ENCODE peak calls at places on chromosome 5, in nine cellular contexts. D is CD4-positive, CD25-positive, alpha-beta regulatory T cell; Q is A549; W is OCI-LY7; P is tibial artery; T is effector memory CD4-positive, alpha-beta T cell; N is testis; S is right lobe of liver; E is mammary epithelial cell. G is an unnamed sample.

GRCh38 chr5:136810198-136810823 is 445.0 kb upstream of the TRPC7 start:
- DNase-seq in W (no peak), T (no peak), Q (no peak), P (no peak), S (no peak), E (peak; percentile 76), D (no peak), N (no peak), G (no peak)

GRCh38 chr5:109223521-109223920 is 186.3 kb downstream of the PJA2 start:
- DNase-seq in Q (no peak), E (no peak), D (no peak), N (no peak), S (no peak), W (no peak), T (no peak), P (no peak), G (peak; percentile 42)

GRCh38 chr5:176996780-176997179 is 9.8 kb downstream of the UIMC1 start:
- DNase-seq in S (no peak), Q (peak; percentile 5), T (no peak), P (no peak), N (no peak), D (no peak), E (no peak), W (no peak), G (no peak)

GRCh38 chr5:24644757-24645156 is at the start of gene CDH10:
- DNase-seq in S (no peak), D (no peak), P (no peak), N (peak; percentile 67), W (no peak), T (no peak), Q (peak; percentile 29), E (peak; percentile 2), G (no peak)

GRCh38 chr5:23013395-23013994 is 160.4 kb upstream of the CDH12 start:
- DNase-seq in W (no peak), N (no peak), P (no peak), E (peak; percentile 4), S (no peak), D (no peak), Q (no peak), T (no peak), G (no peak)

GRCh38 chr5:80414113-80414512 is 6.2 kb downstream of the ZFYVE16 start:
- DNase-seq in S (no peak), W (no peak), E (no peak), T (no peak), D (no peak), Q (no peak), P (no peak), N (no peak), G (no peak)

GRCh38 chr5:117103703-117104102 is 529.1 kb upstream of the SEMA6A start:
- DNase-seq in S (no peak), Q (no peak), N (no peak), E (no peak), W (no peak), P (no peak), D (no peak), T (no peak), G (peak; percentile 49)

GRCh38 chr5:76811214-76811613 is 7.6 kb upstream of the F2RL1 start:
- DNase-seq in N (no peak), S (no peak), W (no peak), P (no peak), Q (peak; percentile 72), D (no peak), E (peak; percentile 96), T (no peak), G (no peak)

GRCh38 chr5:33794550-33795300 is 97.1 kb downstream of the ADAMTS12 start:
- DNase-seq in S (no peak), W (no peak), D (no peak), N (no peak), E (peak; percentile 25), Q (no peak), T (no peak), P (no peak), G (no peak)

GRCh38 chr5:8825161-8825757 is 720.6 kb downstream of the SEMA5A start:
- DNase-seq in Q (no peak), D (no peak), S (no peak), N (no peak), E (no peak), P (no peak), T (no peak), W (no peak), G (peak; percentile 44)

GRCh38 chr5:149161026-149161687 is 19.9 kb downstream of the ABLIM3 start:
- DNase-seq in P (no peak), S (peak; percentile 92), N (no peak), T (no peak), W (no peak), D (no peak), Q (no peak), E (no peak), G (no peak)

GRCh38 chr5:158135682-158136176 is 276.8 kb upstream of the CLINT1 start:
- DNase-seq in N (peak; percentile 37), P (peak; percentile 29), W (no peak), Q (no peak), D (no peak), S (no peak), T (no peak), E (no peak), G (peak; percentile 49)

GRCh38 chr5:173477320-173478055 is 139.0 kb downstream of the BOD1 start:
- DNase-seq in T (no peak), D (no peak), P (no peak), S (no peak), N (no peak), Q (no peak), E (no peak), W (no peak), G (no peak)

GRCh38 chr5:166786889-166787288 is 1504.6 kb upstream of the WWC1 start:
- DNase-seq in W (no peak), Q (no peak), N (no peak), T (no peak), D (no peak), S (no peak), P (no peak), E (no peak), G (no peak)

GRCh38 chr5:176995896-176996767 is 10.4 kb downstream of the UIMC1 start:
- DNase-seq in P (no peak), Q (peak; percentile 18), N (no peak), T (no peak), D (no peak), E (peak; percentile 44), W (peak; percentile 22), S (no peak), G (no peak)

GRCh38 chr5:57586649-57587048 is 104.0 kb upstream of the ACTBL2 start:
- DNase-seq in P (no peak), N (no peak), T (no peak), W (no peak), Q (no peak), E (no peak), D (no peak), S (no peak), G (no peak)
- H3K4me3 ChIP-seq in P (no peak overlapping the region), N (no peak overlapping the region), T (no peak overlapping the region), W (no peak overlapping the region), Q (no peak overlapping the region), E (no peak overlapping the region), D (no peak overlapping the region), S (no peak overlapping the region), G (no peak overlapping the region)

GRCh38 chr5:124460000-124460399 is 286.4 kb downstream of the ZNF608 start:
- DNase-seq in S (no peak), D (no peak), P (no peak), W (no peak), T (no peak), E (no peak), Q (no peak), N (peak; percentile 34), G (no peak)
- H3K4me1 ChIP-seq in S (no peaks in the 10 kb centered on the region), D (no peaks in the 10 kb centered on the region), P (no peaks in the 10 kb centered on the region), W (peaks cover 28% of the 10 kb centered on the region), T (no peaks in the 10 kb centered on the region), E (no peaks in the 10 kb centered on the region), Q (no peaks in the 10 kb centered on the region), N (peaks cover 2% of the 10 kb centered on the region), G (no peaks in the 10 kb centered on the region)

DNA sequence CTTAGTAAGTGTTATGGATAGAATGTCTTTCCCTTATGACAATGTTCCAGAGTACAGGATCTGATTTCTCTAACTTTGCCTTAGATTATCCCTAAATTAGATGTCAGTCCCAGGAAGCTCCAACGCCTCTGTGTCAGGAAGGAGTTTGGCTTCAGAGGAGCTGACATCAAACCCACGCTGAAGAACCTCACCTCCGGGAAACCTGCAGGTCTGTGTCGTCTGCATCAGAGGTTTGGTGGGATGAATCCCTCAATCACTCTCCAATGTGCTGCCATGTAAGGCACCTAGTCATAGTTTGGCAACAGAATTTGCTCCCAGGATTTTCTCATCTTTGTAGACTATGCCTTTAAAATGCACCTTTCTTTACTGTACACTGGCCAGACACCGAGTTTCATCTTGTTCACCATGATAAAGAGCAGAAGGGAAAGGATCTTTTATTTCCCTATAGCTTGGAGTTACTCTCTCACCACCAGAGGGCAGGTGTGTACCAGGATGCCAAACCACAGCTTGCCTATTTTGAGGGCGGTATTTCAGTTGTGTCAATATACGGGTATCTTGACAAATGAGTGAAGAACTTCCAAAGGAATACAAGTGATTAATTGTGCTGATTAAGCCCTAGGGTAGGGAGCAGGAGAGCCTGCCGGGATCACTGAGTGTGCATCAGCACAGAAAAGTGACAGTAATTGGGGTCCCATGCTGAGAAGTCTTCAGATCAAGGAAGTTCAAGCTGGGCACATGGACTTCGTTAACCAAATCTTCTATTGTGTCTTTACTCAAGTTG is 23.4 kb downstream of the MINAR2 start:
- DNase-seq in Q (peak; percentile 52), T (peak; percentile 12), N (peak; percentile 65), D (peak; percentile 52), E (peak; percentile 48), P (peak; percentile 31), W (peak; percentile 53), S (no peak), G (peak; percentile 74)
- H3K4me3 ChIP-seq in Q (no peak overlapping the region), T (no peak overlapping the region), N (no peak overlapping the region), D (no peak overlapping the region), E (no peak overlapping the region), P (no peak overlapping the region), W (no peak overlapping the region), S (no peak overlapping the region), G (no peak overlapping the region)

GRCh38 chr5:52807037-52807436 is 19.3 kb downstream of the ITGA1 start:
- DNase-seq in Q (no peak), N (no peak), E (no peak), P (no peak), T (no peak), W (no peak), D (no peak), S (no peak), G (no peak)

GRCh38 chr5:52808316-52808901 is 20.7 kb downstream of the ITGA1 start:
- DNase-seq in E (no peak), W (no peak), P (no peak), T (no peak), D (no peak), N (no peak), S (no peak), Q (no peak), G (no peak)

GRCh38 chr5:52809884-52810283 is 22.2 kb downstream of the ITGA1 start:
- DNase-seq in P (no peak), N (no peak), D (no peak), T (no peak), E (peak; percentile 37), W (no peak), Q (no peak), S (no peak), G (no peak)

GRCh38 chr5:52805614-52806013 is 17.9 kb downstream of the ITGA1 start:
- DNase-seq in E (no peak), D (no peak), T (no peak), Q (no peak), W (no peak), P (no peak), N (no peak), S (no peak), G (no peak)

DNA sequence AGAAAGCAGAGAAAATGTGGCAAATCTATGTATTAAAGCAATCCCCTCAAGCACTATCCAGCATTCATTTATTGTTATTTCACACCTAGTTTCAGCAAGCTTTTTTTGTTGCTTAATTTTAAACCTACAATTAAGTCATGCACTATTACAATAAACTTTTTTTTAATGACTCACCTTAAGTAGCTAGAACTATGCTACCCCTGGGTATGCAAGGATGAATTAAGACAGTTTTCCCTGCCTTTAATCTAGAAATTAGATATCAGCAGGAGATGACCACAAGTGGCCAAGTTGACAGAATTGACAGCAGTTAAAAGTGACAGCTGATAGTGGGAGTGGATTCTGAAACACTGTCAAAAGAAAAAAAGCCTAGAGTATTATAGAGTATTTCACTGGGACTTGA is 20.0 kb downstream of the ITGA1 start:
- DNase-seq in W (no peak), Q (no peak), P (no peak), E (no peak), D (no peak), T (no peak), N (no peak), S (no peak), G (no peak)
- H3K4me1 ChIP-seq in W (peaks cover 10% of the 10 kb centered on the region), Q (peaks cover 57% of the 10 kb centered on the region), P (peaks cover 10% of the 10 kb centered on the region), E (peaks cover 31% of the 10 kb centered on the region), D (peaks cover 4% of the 10 kb centered on the region), T (peaks cover 3% of the 10 kb centered on the region), N (no peaks in the 10 kb centered on the region), S (peaks cover 40% of the 10 kb centered on the region), G (no peaks in the 10 kb centered on the region)